ENCODE peak calls at places on chromosome 20, in nine cellular contexts. One of them, this sample, is unnamed.

GRCh38 chr20:63359937-63360849 is 956 bp downstream of the CHRNA4 start:
- DNase-seq in putamen: no peak
- DNase-seq in AG04450: no peak
- DNase-seq in neural crest cell: no peak
- DNase-seq in GM10248: no peak
- DNase-seq in AG10803: no peak
- DNase-seq in left kidney: no peak
- DNase-seq in activated CD4-positive, alpha-beta T cell treated with anti-CD3 and anti-CD28 coated beads, Interleukin-2, amount 50 U/mL, for 1 hour: no peak
- DNase-seq in stimulated activated CD8-positive, alpha-beta memory T cell treated with anti-CD3 and anti-CD28 coated beads, Interleukin-15, amount 100 ng/mL, for 1 hour: no peak
- DNase-seq in this sample: no peak

GRCh38 chr20:19077370-19078220 is 134.8 kb upstream of the SLC24A3 start:
- DNase-seq in AG04450: no peak
- DNase-seq in GM10248: no peak
- DNase-seq in activated CD4-positive, alpha-beta T cell treated with anti-CD3 and anti-CD28 coated beads, Interleukin-2, amount 50 U/mL, for 1 hour: no peak
- DNase-seq in neural crest cell: no peak
- DNase-seq in stimulated activated CD8-positive, alpha-beta memory T cell treated with anti-CD3 and anti-CD28 coated beads, Interleukin-15, amount 100 ng/mL, for 1 hour: no peak
- DNase-seq in putamen: no peak
- DNase-seq in left kidney: no peak
- DNase-seq in AG10803: no peak
- DNase-seq in this sample: no peak

GRCh38 chr20:37651932-37652331 is 41.9 kb upstream of the CTNNBL1 start:
- DNase-seq in AG10803: no peak
- DNase-seq in neural crest cell: no peak
- DNase-seq in stimulated activated CD8-positive, alpha-beta memory T cell treated with anti-CD3 and anti-CD28 coated beads, Interleukin-15, amount 100 ng/mL, for 1 hour: no peak
- DNase-seq in left kidney: peak
- DNase-seq in putamen: no peak
- DNase-seq in activated CD4-positive, alpha-beta T cell treated with anti-CD3 and anti-CD28 coated beads, Interleukin-2, amount 50 U/mL, for 1 hour: no peak
- DNase-seq in AG04450: no peak
- DNase-seq in GM10248: peak
- DNase-seq in this sample: no peak

GRCh38 chr20:2626853-2627541 is 25.4 kb upstream of the NOP56 start:
- DNase-seq in stimulated activated CD8-positive, alpha-beta memory T cell treated with anti-CD3 and anti-CD28 coated beads, Interleukin-15, amount 100 ng/mL, for 1 hour: no peak
- DNase-seq in putamen: no peak
- DNase-seq in AG10803: peak
- DNase-seq in activated CD4-positive, alpha-beta T cell treated with anti-CD3 and anti-CD28 coated beads, Interleukin-2, amount 50 U/mL, for 1 hour: no peak
- DNase-seq in left kidney: no peak
- DNase-seq in GM10248: no peak
- DNase-seq in AG04450: no peak
- DNase-seq in neural crest cell: no peak
- DNase-seq in this sample: no peak

GRCh38 chr20:58688838-58689237 is 3.8 kb upstream of the NPEPL1 start:
- DNase-seq in AG04450: no peak
- DNase-seq in stimulated activated CD8-positive, alpha-beta memory T cell treated with anti-CD3 and anti-CD28 coated beads, Interleukin-15, amount 100 ng/mL, for 1 hour: no peak
- DNase-seq in AG10803: peak
- DNase-seq in neural crest cell: no peak
- DNase-seq in putamen: no peak
- DNase-seq in left kidney: peak
- DNase-seq in activated CD4-positive, alpha-beta T cell treated with anti-CD3 and anti-CD28 coated beads, Interleukin-2, amount 50 U/mL, for 1 hour: no peak
- DNase-seq in GM10248: no peak
- DNase-seq in this sample: no peak

GRCh38 chr20:53216856-53217576 is 244.9 kb downstream of the TSHZ2 start:
- DNase-seq in stimulated activated CD8-positive, alpha-beta memory T cell treated with anti-CD3 and anti-CD28 coated beads, Interleukin-15, amount 100 ng/mL, for 1 hour: peak
- DNase-seq in activated CD4-positive, alpha-beta T cell treated with anti-CD3 and anti-CD28 coated beads, Interleukin-2, amount 50 U/mL, for 1 hour: peak
- DNase-seq in neural crest cell: peak
- DNase-seq in GM10248: peak
- DNase-seq in AG04450: no peak
- DNase-seq in putamen: peak
- DNase-seq in left kidney: peak
- DNase-seq in AG10803: no peak
- DNase-seq in this sample: peak

GRCh38 chr20:34624628-34625027 is 52.3 kb downstream of the PIGU start:
- DNase-seq in activated CD4-positive, alpha-beta T cell treated with anti-CD3 and anti-CD28 coated beads, Interleukin-2, amount 50 U/mL, for 1 hour: no peak
- DNase-seq in putamen: no peak
- DNase-seq in stimulated activated CD8-positive, alpha-beta memory T cell treated with anti-CD3 and anti-CD28 coated beads, Interleukin-15, amount 100 ng/mL, for 1 hour: no peak
- DNase-seq in AG10803: no peak
- DNase-seq in AG04450: no peak
- DNase-seq in neural crest cell: peak
- DNase-seq in GM10248: no peak
- DNase-seq in left kidney: no peak
- DNase-seq in this sample: no peak

GRCh38 chr20:33947709-33948295 is 45.9 kb upstream of the RALY start:
- DNase-seq in AG10803: peak
- DNase-seq in activated CD4-positive, alpha-beta T cell treated with anti-CD3 and anti-CD28 coated beads, Interleukin-2, amount 50 U/mL, for 1 hour: peak
- DNase-seq in left kidney: peak
- DNase-seq in stimulated activated CD8-positive, alpha-beta memory T cell treated with anti-CD3 and anti-CD28 coated beads, Interleukin-15, amount 100 ng/mL, for 1 hour: no peak
- DNase-seq in putamen: no peak
- DNase-seq in AG04450: no peak
- DNase-seq in neural crest cell: peak
- DNase-seq in GM10248: no peak
- DNase-seq in this sample: no peak

GRCh38 chr20:58629213-58629575 is 21.9 kb upstream of the STX16 start:
- DNase-seq in putamen: no peak
- DNase-seq in activated CD4-positive, alpha-beta T cell treated with anti-CD3 and anti-CD28 coated beads, Interleukin-2, amount 50 U/mL, for 1 hour: no peak
- DNase-seq in GM10248: no peak
- DNase-seq in neural crest cell: no peak
- DNase-seq in AG04450: no peak
- DNase-seq in stimulated activated CD8-positive, alpha-beta memory T cell treated with anti-CD3 and anti-CD28 coated beads, Interleukin-15, amount 100 ng/mL, for 1 hour: no peak
- DNase-seq in AG10803: no peak
- DNase-seq in left kidney: peak
- DNase-seq in this sample: no peak

GRCh38 chr20:9903048-9903651 is 64.3 kb upstream of the PAK5 start:
- DNase-seq in GM10248: no peak
- DNase-seq in neural crest cell: peak
- DNase-seq in stimulated activated CD8-positive, alpha-beta memory T cell treated with anti-CD3 and anti-CD28 coated beads, Interleukin-15, amount 100 ng/mL, for 1 hour: no peak
- DNase-seq in left kidney: peak
- DNase-seq in putamen: no peak
- DNase-seq in AG04450: no peak
- DNase-seq in activated CD4-positive, alpha-beta T cell treated with anti-CD3 and anti-CD28 coated beads, Interleukin-2, amount 50 U/mL, for 1 hour: no peak
- DNase-seq in AG10803: no peak
- DNase-seq in this sample: no peak

GRCh38 chr20:56343861-56344381 is 14.9 kb upstream of the FAM210B start:
- DNase-seq in neural crest cell: peak
- DNase-seq in AG10803: peak
- DNase-seq in activated CD4-positive, alpha-beta T cell treated with anti-CD3 and anti-CD28 coated beads, Interleukin-2, amount 50 U/mL, for 1 hour: peak
- DNase-seq in left kidney: peak
- DNase-seq in GM10248: peak
- DNase-seq in putamen: peak
- DNase-seq in stimulated activated CD8-positive, alpha-beta memory T cell treated with anti-CD3 and anti-CD28 coated beads, Interleukin-15, amount 100 ng/mL, for 1 hour: no peak
- DNase-seq in AG04450: no peak
- DNase-seq in this sample: peak

GRCh38 chr20:35342154-35342769 is 50.0 kb upstream of the FAM83C start:
- DNase-seq in AG04450: no peak
- DNase-seq in putamen: no peak
- DNase-seq in activated CD4-positive, alpha-beta T cell treated with anti-CD3 and anti-CD28 coated beads, Interleukin-2, amount 50 U/mL, for 1 hour: no peak
- DNase-seq in AG10803: no peak
- DNase-seq in neural crest cell: no peak
- DNase-seq in GM10248: no peak
- DNase-seq in stimulated activated CD8-positive, alpha-beta memory T cell treated with anti-CD3 and anti-CD28 coated beads, Interleukin-15, amount 100 ng/mL, for 1 hour: no peak
- DNase-seq in left kidney: peak
- DNase-seq in this sample: no peak

GRCh38 chr20:35578469-35578868 is 36.6 kb downstream of the ERGIC3 start:
- DNase-seq in AG04450: no peak
- DNase-seq in neural crest cell: no peak
- DNase-seq in stimulated activated CD8-positive, alpha-beta memory T cell treated with anti-CD3 and anti-CD28 coated beads, Interleukin-15, amount 100 ng/mL, for 1 hour: no peak
- DNase-seq in activated CD4-positive, alpha-beta T cell treated with anti-CD3 and anti-CD28 coated beads, Interleukin-2, amount 50 U/mL, for 1 hour: no peak
- DNase-seq in left kidney: no peak
- DNase-seq in GM10248: no peak
- DNase-seq in AG10803: no peak
- DNase-seq in putamen: no peak
- DNase-seq in this sample: no peak

GRCh38 chr20:49228676-49229075 is 9.5 kb downstream of the DDX27 start:
- DNase-seq in GM10248: no peak
- DNase-seq in left kidney: no peak
- DNase-seq in AG04450: no peak
- DNase-seq in AG10803: no peak
- DNase-seq in activated CD4-positive, alpha-beta T cell treated with anti-CD3 and anti-CD28 coated beads, Interleukin-2, amount 50 U/mL, for 1 hour: no peak
- DNase-seq in stimulated activated CD8-positive, alpha-beta memory T cell treated with anti-CD3 and anti-CD28 coated beads, Interleukin-15, amount 100 ng/mL, for 1 hour: no peak
- DNase-seq in neural crest cell: no peak
- DNase-seq in putamen: no peak
- DNase-seq in this sample: no peak

GRCh38 chr20:15248618-15249395 is 911.4 kb upstream of the FLRT3 start:
- DNase-seq in activated CD4-positive, alpha-beta T cell treated with anti-CD3 and anti-CD28 coated beads, Interleukin-2, amount 50 U/mL, for 1 hour: no peak
- DNase-seq in neural crest cell: no peak
- DNase-seq in stimulated activated CD8-positive, alpha-beta memory T cell treated with anti-CD3 and anti-CD28 coated beads, Interleukin-15, amount 100 ng/mL, for 1 hour: no peak
- DNase-seq in AG04450: no peak
- DNase-seq in GM10248: peak
- DNase-seq in left kidney: no peak
- DNase-seq in putamen: no peak
- DNase-seq in AG10803: no peak
- DNase-seq in this sample: no peak

GRCh38 chr20:631091-631490 is 21.0 kb upstream of the TCF15 start:
- DNase-seq in AG04450: no peak
- DNase-seq in AG10803: peak
- DNase-seq in GM10248: no peak
- DNase-seq in activated CD4-positive, alpha-beta T cell treated with anti-CD3 and anti-CD28 coated beads, Interleukin-2, amount 50 U/mL, for 1 hour: no peak
- DNase-seq in stimulated activated CD8-positive, alpha-beta memory T cell treated with anti-CD3 and anti-CD28 coated beads, Interleukin-15, amount 100 ng/mL, for 1 hour: no peak
- DNase-seq in putamen: no peak
- DNase-seq in left kidney: no peak
- DNase-seq in neural crest cell: no peak
- DNase-seq in this sample: no peak

GRCh38 chr20:8646026-8646425 is 422.9 kb upstream of the PLCB4 start:
- DNase-seq in putamen: no peak
- DNase-seq in activated CD4-positive, alpha-beta T cell treated with anti-CD3 and anti-CD28 coated beads, Interleukin-2, amount 50 U/mL, for 1 hour: no peak
- DNase-seq in AG04450: no peak
- DNase-seq in GM10248: no peak
- DNase-seq in left kidney: no peak
- DNase-seq in neural crest cell: no peak
- DNase-seq in stimulated activated CD8-positive, alpha-beta memory T cell treated with anti-CD3 and anti-CD28 coated beads, Interleukin-15, amount 100 ng/mL, for 1 hour: no peak
- DNase-seq in AG10803: peak
- DNase-seq in this sample: no peak

This sample was measured in mesothelial cell of epicardium.